ENCODE peak calls at places on chromosomes 1 and 21, in ten cellular contexts. One of them, this sample, is unnamed.

GRCh38 chr21:21039624-21040023 is 41.4 kb downstream of the NCAM2 start:
- DNase-seq in upper lobe of right lung: no peak
- DNase-seq in activated naive CD4-positive, alpha-beta T cell treated with anti-CD3 and anti-CD28 coated beads, Interleukin-2, amount 10 ng/mL, durations not matched to agents 7 days and 5 days: no peak
- DNase-seq in EH: no peak
- DNase-seq in glutamatergic neuron: no peak
- DNase-seq in A549: no peak
- DNase-seq in RPMI7951: no peak
- DNase-seq in stimulated activated CD4-positive, alpha-beta T cell treated with anti-CD3 and anti-CD28 coated beads, Interleukin-4, amount 100 ng/mL, for 48 hours: no peak
- DNase-seq in NCI-H345: no peak
- DNase-seq in HepG2: no peak
- DNase-seq in this sample: no peak

GRCh38 chr1:183694035-183694434 is 40.9 kb upstream of the APOBEC4 start:
- DNase-seq in upper lobe of right lung: no peak
- DNase-seq in RPMI7951: no peak
- DNase-seq in HepG2: no peak
- DNase-seq in EH: no peak
- DNase-seq in glutamatergic neuron: no peak
- DNase-seq in A549: no peak
- DNase-seq in activated naive CD4-positive, alpha-beta T cell treated with anti-CD3 and anti-CD28 coated beads, Interleukin-2, amount 10 ng/mL, durations not matched to agents 7 days and 5 days: no peak
- DNase-seq in NCI-H345: no peak
- DNase-seq in stimulated activated CD4-positive, alpha-beta T cell treated with anti-CD3 and anti-CD28 coated beads, Interleukin-4, amount 100 ng/mL, for 48 hours: no peak
- DNase-seq in this sample: no peak

GRCh38 chr1:201356236-201356635 is 21.2 kb downstream of the TNNT2 start:
- DNase-seq in upper lobe of right lung: peak
- DNase-seq in RPMI7951: no peak
- DNase-seq in HepG2: no peak
- DNase-seq in activated naive CD4-positive, alpha-beta T cell treated with anti-CD3 and anti-CD28 coated beads, Interleukin-2, amount 10 ng/mL, durations not matched to agents 7 days and 5 days: no peak
- DNase-seq in stimulated activated CD4-positive, alpha-beta T cell treated with anti-CD3 and anti-CD28 coated beads, Interleukin-4, amount 100 ng/mL, for 48 hours: no peak
- DNase-seq in NCI-H345: no peak
- DNase-seq in EH: no peak
- DNase-seq in A549: no peak
- DNase-seq in glutamatergic neuron: no peak
- DNase-seq in this sample: no peak

GRCh38 chr1:63828322-63829044 is 54.7 kb downstream of the ROR1 start:
- DNase-seq in HepG2: no peak
- DNase-seq in EH: no peak
- DNase-seq in stimulated activated CD4-positive, alpha-beta T cell treated with anti-CD3 and anti-CD28 coated beads, Interleukin-4, amount 100 ng/mL, for 48 hours: no peak
- DNase-seq in A549: no peak
- DNase-seq in RPMI7951: no peak
- DNase-seq in activated naive CD4-positive, alpha-beta T cell treated with anti-CD3 and anti-CD28 coated beads, Interleukin-2, amount 10 ng/mL, durations not matched to agents 7 days and 5 days: no peak
- DNase-seq in upper lobe of right lung: no peak
- DNase-seq in glutamatergic neuron: no peak
- DNase-seq in NCI-H345: no peak
- DNase-seq in this sample: no peak

GRCh38 chr21:44853601-44854390 is 19.7 kb downstream of the PTTG1IP start:
- DNase-seq in glutamatergic neuron: no peak
- DNase-seq in stimulated activated CD4-positive, alpha-beta T cell treated with anti-CD3 and anti-CD28 coated beads, Interleukin-4, amount 100 ng/mL, for 48 hours: no peak
- DNase-seq in EH: no peak
- DNase-seq in A549: no peak
- DNase-seq in upper lobe of right lung: peak
- DNase-seq in RPMI7951: no peak
- DNase-seq in NCI-H345: no peak
- DNase-seq in HepG2: no peak
- DNase-seq in activated naive CD4-positive, alpha-beta T cell treated with anti-CD3 and anti-CD28 coated beads, Interleukin-2, amount 10 ng/mL, durations not matched to agents 7 days and 5 days: no peak
- DNase-seq in this sample: no peak

GRCh38 chr1:9078949-9079500 is 9.6 kb upstream of the SLC2A5 start:
- DNase-seq in stimulated activated CD4-positive, alpha-beta T cell treated with anti-CD3 and anti-CD28 coated beads, Interleukin-4, amount 100 ng/mL, for 48 hours: no peak
- DNase-seq in EH: no peak
- DNase-seq in NCI-H345: no peak
- DNase-seq in activated naive CD4-positive, alpha-beta T cell treated with anti-CD3 and anti-CD28 coated beads, Interleukin-2, amount 10 ng/mL, durations not matched to agents 7 days and 5 days: peak
- DNase-seq in A549: no peak
- DNase-seq in upper lobe of right lung: no peak
- DNase-seq in HepG2: no peak
- DNase-seq in glutamatergic neuron: no peak
- DNase-seq in RPMI7951: no peak
- DNase-seq in this sample: no peak

GRCh38 chr1:221840511-221841243 is 98.8 kb upstream of the DUSP10 start:
- DNase-seq in EH: no peak
- DNase-seq in A549: no peak
- DNase-seq in upper lobe of right lung: no peak
- DNase-seq in RPMI7951: no peak
- DNase-seq in glutamatergic neuron: no peak
- DNase-seq in stimulated activated CD4-positive, alpha-beta T cell treated with anti-CD3 and anti-CD28 coated beads, Interleukin-4, amount 100 ng/mL, for 48 hours: no peak
- DNase-seq in NCI-H345: no peak
- DNase-seq in HepG2: no peak
- DNase-seq in activated naive CD4-positive, alpha-beta T cell treated with anti-CD3 and anti-CD28 coated beads, Interleukin-2, amount 10 ng/mL, durations not matched to agents 7 days and 5 days: no peak
- DNase-seq in this sample: no peak

GRCh38 chr1:26602378-26602959 is 72.9 kb downstream of the RPS6KA1 start:
- DNase-seq in upper lobe of right lung: no peak
- DNase-seq in NCI-H345: peak
- DNase-seq in HepG2: peak
- DNase-seq in EH: peak
- DNase-seq in glutamatergic neuron: no peak
- DNase-seq in activated naive CD4-positive, alpha-beta T cell treated with anti-CD3 and anti-CD28 coated beads, Interleukin-2, amount 10 ng/mL, durations not matched to agents 7 days and 5 days: peak
- DNase-seq in stimulated activated CD4-positive, alpha-beta T cell treated with anti-CD3 and anti-CD28 coated beads, Interleukin-4, amount 100 ng/mL, for 48 hours: no peak
- DNase-seq in RPMI7951: peak
- DNase-seq in A549: peak
- DNase-seq in this sample: peak

GRCh38 chr1:67947114-67947513 is 103.3 kb downstream of the DIRAS3 start:
- DNase-seq in HepG2: no peak
- DNase-seq in A549: no peak
- DNase-seq in upper lobe of right lung: no peak
- DNase-seq in RPMI7951: no peak
- DNase-seq in glutamatergic neuron: no peak
- DNase-seq in EH: no peak
- DNase-seq in stimulated activated CD4-positive, alpha-beta T cell treated with anti-CD3 and anti-CD28 coated beads, Interleukin-4, amount 100 ng/mL, for 48 hours: no peak
- DNase-seq in activated naive CD4-positive, alpha-beta T cell treated with anti-CD3 and anti-CD28 coated beads, Interleukin-2, amount 10 ng/mL, durations not matched to agents 7 days and 5 days: no peak
- DNase-seq in NCI-H345: peak
- DNase-seq in this sample: no peak

GRCh38 chr1:20666804-20667203 is 5.6 kb upstream of the DDOST start:
- DNase-seq in stimulated activated CD4-positive, alpha-beta T cell treated with anti-CD3 and anti-CD28 coated beads, Interleukin-4, amount 100 ng/mL, for 48 hours: no peak
- DNase-seq in glutamatergic neuron: no peak
- DNase-seq in EH: peak
- DNase-seq in activated naive CD4-positive, alpha-beta T cell treated with anti-CD3 and anti-CD28 coated beads, Interleukin-2, amount 10 ng/mL, durations not matched to agents 7 days and 5 days: peak
- DNase-seq in upper lobe of right lung: no peak
- DNase-seq in RPMI7951: peak
- DNase-seq in HepG2: no peak
- DNase-seq in A549: peak
- DNase-seq in NCI-H345: no peak
- DNase-seq in this sample: no peak

GRCh38 chr1:67004176-67004575 is 49.8 kb downstream of the SLC35D1 start:
- DNase-seq in stimulated activated CD4-positive, alpha-beta T cell treated with anti-CD3 and anti-CD28 coated beads, Interleukin-4, amount 100 ng/mL, for 48 hours: no peak
- DNase-seq in activated naive CD4-positive, alpha-beta T cell treated with anti-CD3 and anti-CD28 coated beads, Interleukin-2, amount 10 ng/mL, durations not matched to agents 7 days and 5 days: no peak
- DNase-seq in EH: no peak
- DNase-seq in RPMI7951: no peak
- DNase-seq in NCI-H345: peak
- DNase-seq in glutamatergic neuron: no peak
- DNase-seq in upper lobe of right lung: no peak
- DNase-seq in HepG2: no peak
- DNase-seq in A549: no peak
- DNase-seq in this sample: peak

GRCh38 chr1:2194319-2194897 is at the start of gene FAAP20:
- DNase-seq in NCI-H345: peak
- DNase-seq in activated naive CD4-positive, alpha-beta T cell treated with anti-CD3 and anti-CD28 coated beads, Interleukin-2, amount 10 ng/mL, durations not matched to agents 7 days and 5 days: no peak
- DNase-seq in EH: peak
- DNase-seq in RPMI7951: peak
- DNase-seq in HepG2: peak
- DNase-seq in upper lobe of right lung: no peak
- DNase-seq in A549: peak
- DNase-seq in stimulated activated CD4-positive, alpha-beta T cell treated with anti-CD3 and anti-CD28 coated beads, Interleukin-4, amount 100 ng/mL, for 48 hours: peak
- DNase-seq in glutamatergic neuron: peak
- DNase-seq in this sample: no peak

GRCh38 chr1:20725189-20726106 is 7.1 kb downstream of the SH2D5 start:
- DNase-seq in activated naive CD4-positive, alpha-beta T cell treated with anti-CD3 and anti-CD28 coated beads, Interleukin-2, amount 10 ng/mL, durations not matched to agents 7 days and 5 days: no peak
- DNase-seq in upper lobe of right lung: peak
- DNase-seq in EH: peak
- DNase-seq in stimulated activated CD4-positive, alpha-beta T cell treated with anti-CD3 and anti-CD28 coated beads, Interleukin-4, amount 100 ng/mL, for 48 hours: no peak
- DNase-seq in glutamatergic neuron: no peak
- DNase-seq in HepG2: no peak
- DNase-seq in NCI-H345: no peak
- DNase-seq in RPMI7951: peak
- DNase-seq in A549: no peak
- DNase-seq in this sample: no peak

GRCh38 chr1:232579958-232580705 is 49.8 kb downstream of the SIPA1L2 start:
- DNase-seq in A549: no peak
- DNase-seq in upper lobe of right lung: no peak
- DNase-seq in stimulated activated CD4-positive, alpha-beta T cell treated with anti-CD3 and anti-CD28 coated beads, Interleukin-4, amount 100 ng/mL, for 48 hours: no peak
- DNase-seq in RPMI7951: peak
- DNase-seq in activated naive CD4-positive, alpha-beta T cell treated with anti-CD3 and anti-CD28 coated beads, Interleukin-2, amount 10 ng/mL, durations not matched to agents 7 days and 5 days: no peak
- DNase-seq in EH: no peak
- DNase-seq in HepG2: no peak
- DNase-seq in glutamatergic neuron: no peak
- DNase-seq in NCI-H345: no peak
- DNase-seq in this sample: no peak

GRCh38 chr1:181430015-181430657 is 53.2 kb upstream of the CACNA1E start:
- DNase-seq in EH: no peak
- DNase-seq in stimulated activated CD4-positive, alpha-beta T cell treated with anti-CD3 and anti-CD28 coated beads, Interleukin-4, amount 100 ng/mL, for 48 hours: no peak
- DNase-seq in activated naive CD4-positive, alpha-beta T cell treated with anti-CD3 and anti-CD28 coated beads, Interleukin-2, amount 10 ng/mL, durations not matched to agents 7 days and 5 days: no peak
- DNase-seq in RPMI7951: peak
- DNase-seq in glutamatergic neuron: no peak
- DNase-seq in A549: no peak
- DNase-seq in upper lobe of right lung: no peak
- DNase-seq in NCI-H345: no peak
- DNase-seq in HepG2: no peak
- DNase-seq in this sample: no peak

GRCh38 chr1:182315157-182315556 is 76.4 kb downstream of the GLUL start:
- DNase-seq in glutamatergic neuron: no peak
- DNase-seq in EH: no peak
- DNase-seq in upper lobe of right lung: no peak
- DNase-seq in RPMI7951: no peak
- DNase-seq in HepG2: no peak
- DNase-seq in A549: no peak
- DNase-seq in NCI-H345: no peak
- DNase-seq in stimulated activated CD4-positive, alpha-beta T cell treated with anti-CD3 and anti-CD28 coated beads, Interleukin-4, amount 100 ng/mL, for 48 hours: no peak
- DNase-seq in activated naive CD4-positive, alpha-beta T cell treated with anti-CD3 and anti-CD28 coated beads, Interleukin-2, amount 10 ng/mL, durations not matched to agents 7 days and 5 days: no peak
- DNase-seq in this sample: no peak

GRCh38 chr1:50968021-50968883 is 1.8 kb upstream of the CDKN2C start:
- DNase-seq in NCI-H345: peak
- DNase-seq in RPMI7951: peak
- DNase-seq in stimulated activated CD4-positive, alpha-beta T cell treated with anti-CD3 and anti-CD28 coated beads, Interleukin-4, amount 100 ng/mL, for 48 hours: peak
- DNase-seq in A549: peak
- DNase-seq in HepG2: peak
- DNase-seq in upper lobe of right lung: peak
- DNase-seq in activated naive CD4-positive, alpha-beta T cell treated with anti-CD3 and anti-CD28 coated beads, Interleukin-2, amount 10 ng/mL, durations not matched to agents 7 days and 5 days: peak
- DNase-seq in glutamatergic neuron: peak
- DNase-seq in EH: peak
- DNase-seq in this sample: peak

GRCh38 chr1:244395965-244396364 is 55.7 kb downstream of the ADSS2 start:
- DNase-seq in upper lobe of right lung: no peak
- DNase-seq in EH: no peak
- DNase-seq in NCI-H345: no peak
- DNase-seq in activated naive CD4-positive, alpha-beta T cell treated with anti-CD3 and anti-CD28 coated beads, Interleukin-2, amount 10 ng/mL, durations not matched to agents 7 days and 5 days: no peak
- DNase-seq in RPMI7951: no peak
- DNase-seq in glutamatergic neuron: no peak
- DNase-seq in A549: no peak
- DNase-seq in stimulated activated CD4-positive, alpha-beta T cell treated with anti-CD3 and anti-CD28 coated beads, Interleukin-4, amount 100 ng/mL, for 48 hours: no peak
- DNase-seq in HepG2: no peak
- DNase-seq in this sample: no peak

GRCh38 chr1:96234299-96234698 is 487.3 kb upstream of the PTBP2 start:
- DNase-seq in RPMI7951: peak
- DNase-seq in glutamatergic neuron: no peak
- DNase-seq in activated naive CD4-positive, alpha-beta T cell treated with anti-CD3 and anti-CD28 coated beads, Interleukin-2, amount 10 ng/mL, durations not matched to agents 7 days and 5 days: no peak
- DNase-seq in stimulated activated CD4-positive, alpha-beta T cell treated with anti-CD3 and anti-CD28 coated beads, Interleukin-4, amount 100 ng/mL, for 48 hours: no peak
- DNase-seq in HepG2: peak
- DNase-seq in EH: no peak
- DNase-seq in A549: peak
- DNase-seq in NCI-H345: peak
- DNase-seq in upper lobe of right lung: peak
- DNase-seq in this sample: peak

GRCh38 chr1:9890224-9890731 is 19.8 kb downstream of the CTNNBIP1 start:
- DNase-seq in EH: peak
- DNase-seq in A549: peak
- DNase-seq in stimulated activated CD4-positive, alpha-beta T cell treated with anti-CD3 and anti-CD28 coated beads, Interleukin-4, amount 100 ng/mL, for 48 hours: no peak
- DNase-seq in activated naive CD4-positive, alpha-beta T cell treated with anti-CD3 and anti-CD28 coated beads, Interleukin-2, amount 10 ng/mL, durations not matched to agents 7 days and 5 days: no peak
- DNase-seq in glutamatergic neuron: no peak
- DNase-seq in NCI-H345: peak
- DNase-seq in upper lobe of right lung: no peak
- DNase-seq in RPMI7951: peak
- DNase-seq in HepG2: no peak
- DNase-seq in this sample: no peak

GRCh38 chr1:43934279-43934985 is 831 bp downstream of the ARTN start:
- DNase-seq in NCI-H345: peak
- DNase-seq in upper lobe of right lung: peak
- DNase-seq in HepG2: peak
- DNase-seq in stimulated activated CD4-positive, alpha-beta T cell treated with anti-CD3 and anti-CD28 coated beads, Interleukin-4, amount 100 ng/mL, for 48 hours: peak
- DNase-seq in activated naive CD4-positive, alpha-beta T cell treated with anti-CD3 and anti-CD28 coated beads, Interleukin-2, amount 10 ng/mL, durations not matched to agents 7 days and 5 days: peak
- DNase-seq in RPMI7951: peak
- DNase-seq in glutamatergic neuron: peak
- DNase-seq in EH: peak
- DNase-seq in A549: peak
- DNase-seq in this sample: peak

GRCh38 chr1:12402159-12402673 is 172.4 kb downstream of the VPS13D start:
- DNase-seq in A549: no peak
- DNase-seq in upper lobe of right lung: no peak
- DNase-seq in HepG2: peak
- DNase-seq in stimulated activated CD4-positive, alpha-beta T cell treated with anti-CD3 and anti-CD28 coated beads, Interleukin-4, amount 100 ng/mL, for 48 hours: no peak
- DNase-seq in EH: no peak
- DNase-seq in activated naive CD4-positive, alpha-beta T cell treated with anti-CD3 and anti-CD28 coated beads, Interleukin-2, amount 10 ng/mL, durations not matched to agents 7 days and 5 days: no peak
- DNase-seq in glutamatergic neuron: no peak
- DNase-seq in NCI-H345: no peak
- DNase-seq in RPMI7951: no peak
- DNase-seq in this sample: no peak

GRCh38 chr1:17527036-17527914 is 12.2 kb upstream of the ARHGEF10L start:
- DNase-seq in RPMI7951: peak
- DNase-seq in A549: no peak
- DNase-seq in EH: peak
- DNase-seq in HepG2: no peak
- DNase-seq in NCI-H345: no peak
- DNase-seq in glutamatergic neuron: no peak
- DNase-seq in upper lobe of right lung: no peak
- DNase-seq in activated naive CD4-positive, alpha-beta T cell treated with anti-CD3 and anti-CD28 coated beads, Interleukin-2, amount 10 ng/mL, durations not matched to agents 7 days and 5 days: no peak
- DNase-seq in stimulated activated CD4-positive, alpha-beta T cell treated with anti-CD3 and anti-CD28 coated beads, Interleukin-4, amount 100 ng/mL, for 48 hours: no peak
- DNase-seq in this sample: no peak

GRCh38 chr1:74415935-74416334 is 96.5 kb downstream of the LRRC53 start:
- DNase-seq in stimulated activated CD4-positive, alpha-beta T cell treated with anti-CD3 and anti-CD28 coated beads, Interleukin-4, amount 100 ng/mL, for 48 hours: no peak
- DNase-seq in glutamatergic neuron: no peak
- DNase-seq in HepG2: no peak
- DNase-seq in NCI-H345: no peak
- DNase-seq in RPMI7951: no peak
- DNase-seq in upper lobe of right lung: no peak
- DNase-seq in A549: no peak
- DNase-seq in activated naive CD4-positive, alpha-beta T cell treated with anti-CD3 and anti-CD28 coated beads, Interleukin-2, amount 10 ng/mL, durations not matched to agents 7 days and 5 days: no peak
- DNase-seq in EH: no peak
- DNase-seq in this sample: no peak

GRCh38 chr1:22105611-22106207 is 37.2 kb downstream of the WNT4 start:
- DNase-seq in stimulated activated CD4-positive, alpha-beta T cell treated with anti-CD3 and anti-CD28 coated beads, Interleukin-4, amount 100 ng/mL, for 48 hours: no peak
- DNase-seq in HepG2: peak
- DNase-seq in A549: peak
- DNase-seq in NCI-H345: peak
- DNase-seq in activated naive CD4-positive, alpha-beta T cell treated with anti-CD3 and anti-CD28 coated beads, Interleukin-2, amount 10 ng/mL, durations not matched to agents 7 days and 5 days: peak
- DNase-seq in EH: peak
- DNase-seq in RPMI7951: peak
- DNase-seq in upper lobe of right lung: no peak
- DNase-seq in glutamatergic neuron: no peak
- DNase-seq in this sample: peak

GRCh38 chr1:26114165-26114927 is 2.7 kb downstream of the PDIK1L start:
- DNase-seq in activated naive CD4-positive, alpha-beta T cell treated with anti-CD3 and anti-CD28 coated beads, Interleukin-2, amount 10 ng/mL, durations not matched to agents 7 days and 5 days: no peak
- DNase-seq in RPMI7951: no peak
- DNase-seq in stimulated activated CD4-positive, alpha-beta T cell treated with anti-CD3 and anti-CD28 coated beads, Interleukin-4, amount 100 ng/mL, for 48 hours: no peak
- DNase-seq in upper lobe of right lung: no peak
- DNase-seq in NCI-H345: no peak
- DNase-seq in glutamatergic neuron: no peak
- DNase-seq in HepG2: no peak
- DNase-seq in EH: no peak
- DNase-seq in A549: no peak
- DNase-seq in this sample: no peak

GRCh38 chr1:51313961-51314777 is 16.2 kb downstream of the TTC39A start:
- DNase-seq in glutamatergic neuron: no peak
- DNase-seq in NCI-H345: no peak
- DNase-seq in A549: peak
- DNase-seq in HepG2: no peak
- DNase-seq in stimulated activated CD4-positive, alpha-beta T cell treated with anti-CD3 and anti-CD28 coated beads, Interleukin-4, amount 100 ng/mL, for 48 hours: no peak
- DNase-seq in activated naive CD4-positive, alpha-beta T cell treated with anti-CD3 and anti-CD28 coated beads, Interleukin-2, amount 10 ng/mL, durations not matched to agents 7 days and 5 days: no peak
- DNase-seq in upper lobe of right lung: peak
- DNase-seq in EH: peak
- DNase-seq in RPMI7951: peak
- DNase-seq in this sample: no peak

GRCh38 chr1:91583326-91583755 is 82.7 kb downstream of the CDC7 start:
- DNase-seq in upper lobe of right lung: no peak
- DNase-seq in RPMI7951: peak
- DNase-seq in NCI-H345: no peak
- DNase-seq in A549: no peak
- DNase-seq in HepG2: no peak
- DNase-seq in stimulated activated CD4-positive, alpha-beta T cell treated with anti-CD3 and anti-CD28 coated beads, Interleukin-4, amount 100 ng/mL, for 48 hours: no peak
- DNase-seq in activated naive CD4-positive, alpha-beta T cell treated with anti-CD3 and anti-CD28 coated beads, Interleukin-2, amount 10 ng/mL, durations not matched to agents 7 days and 5 days: peak
- DNase-seq in glutamatergic neuron: no peak
- DNase-seq in EH: peak
- DNase-seq in this sample: peak